ENCODE peak calls at places on chromosomes 5 and 9, in four cellular contexts. One of them, this sample, is unnamed.

GRCh38 chr9:126442636-126443035 is 116.0 kb downstream of the MVB12B start:
- DNase-seq in upper lobe of left lung: no peak
- DNase-seq in heart left ventricle: no peak
- DNase-seq in A549: no peak
- DNase-seq in this sample: no peak

GRCh38 chr9:79184821-79185220 is 386.9 kb upstream of the TLE4 start:
- DNase-seq in A549: no peak
- DNase-seq in heart left ventricle: no peak
- DNase-seq in upper lobe of left lung: no peak
- DNase-seq in this sample: no peak

GRCh38 chr5:168218746-168219145 is 72.7 kb upstream of the WWC1 start:
- DNase-seq in upper lobe of left lung: no peak
- DNase-seq in A549: no peak
- DNase-seq in heart left ventricle: no peak
- DNase-seq in this sample: no peak

GRCh38 chr5:112276996-112277395 is 142.1 kb downstream of the EPB41L4A start:
- DNase-seq in heart left ventricle: no peak
- DNase-seq in upper lobe of left lung: no peak
- DNase-seq in A549: peak; percentile 3
- DNase-seq in this sample: no peak

GRCh38 chr5:136560111-136560510 is 194.8 kb upstream of the TRPC7 start:
- DNase-seq in heart left ventricle: no peak
- DNase-seq in A549: no peak
- DNase-seq in upper lobe of left lung: no peak
- DNase-seq in this sample: no peak

GRCh38 chr5:74798977-74799911 is 32.2 kb downstream of the NSA2 start:
- DNase-seq in upper lobe of left lung: peak; percentile 46
- DNase-seq in A549: no peak
- DNase-seq in heart left ventricle: no peak
- DNase-seq in this sample: no peak

GRCh38 chr5:74326571-74327338 is 313.8 kb downstream of the ENC1 start:
- DNase-seq in upper lobe of left lung: no peak
- DNase-seq in heart left ventricle: no peak
- DNase-seq in A549: peak; percentile 80
- DNase-seq in this sample: no peak

GRCh38 chr9:124805186-124805585 is 28.3 kb downstream of the OLFML2A start:
- DNase-seq in heart left ventricle: no peak
- DNase-seq in A549: no peak
- DNase-seq in upper lobe of left lung: no peak
- DNase-seq in this sample: no peak

GRCh38 chr5:43636076-43636475 is 33.1 kb downstream of the NNT start:
- DNase-seq in A549: no peak
- DNase-seq in upper lobe of left lung: no peak
- DNase-seq in heart left ventricle: no peak
- DNase-seq in this sample: no peak

GRCh38 chr9:77679088-77679487 is 31.0 kb upstream of the GNA14 start:
- DNase-seq in heart left ventricle: no peak
- DNase-seq in upper lobe of left lung: no peak
- DNase-seq in A549: no peak
- DNase-seq in this sample: no peak

GRCh38 chr5:129906177-129906887 is 2.1 kb downstream of the CHSY3 start:
- DNase-seq in upper lobe of left lung: peak; percentile 48
- DNase-seq in heart left ventricle: no peak
- DNase-seq in A549: no peak
- DNase-seq in this sample: peak; percentile 13

GRCh38 chr5:150540615-150541396 is 32.9 kb downstream of the NDST1 start:
- DNase-seq in upper lobe of left lung: no peak
- DNase-seq in A549: no peak
- DNase-seq in heart left ventricle: peak; percentile 72
- DNase-seq in this sample: no peak

GRCh38 chr9:4371108-4371507 is 71.2 kb upstream of the GLIS3 start:
- DNase-seq in heart left ventricle: no peak
- DNase-seq in A549: peak; percentile 23
- DNase-seq in upper lobe of left lung: no peak
- DNase-seq in this sample: no peak

GRCh38 chr9:5799314-5799713 is 33.6 kb downstream of the ERMP1 start:
- DNase-seq in A549: peak; percentile 73
- DNase-seq in upper lobe of left lung: no peak
- DNase-seq in heart left ventricle: no peak
- DNase-seq in this sample: no peak

GRCh38 chr9:33517373-33517772 is 6.7 kb upstream of the ANKRD18B start:
- DNase-seq in heart left ventricle: no peak
- DNase-seq in upper lobe of left lung: no peak
- DNase-seq in A549: peak; percentile 65
- DNase-seq in this sample: no peak

GRCh38 chr9:92558612-92559374 is 23.0 kb upstream of the ECM2 start:
- DNase-seq in heart left ventricle: peak; percentile 49
- DNase-seq in A549: no peak
- DNase-seq in upper lobe of left lung: no peak
- DNase-seq in this sample: peak; percentile 24

GRCh38 chr9:101737165-101737704 is 1.2 kb downstream of the GRIN3A start:
- DNase-seq in upper lobe of left lung: peak; percentile 59
- DNase-seq in A549: no peak
- DNase-seq in heart left ventricle: no peak
- DNase-seq in this sample: no peak
- TF ChIP-seq POLR2A in upper lobe of left lung: no peak
- TF ChIP-seq POLR2A in A549: no peak
- TF ChIP-seq POLR2A in heart left ventricle: no peak
- TF ChIP-seq POLR2A in this sample: no peak

GRCh38 chr9:129511320-129511900 is 109.5 kb downstream of the C9orf50 start:
- DNase-seq in A549: no peak
- DNase-seq in upper lobe of left lung: no peak
- DNase-seq in heart left ventricle: no peak
- DNase-seq in this sample: no peak
- H3K9me3 ChIP-seq in A549: peaks cover 66% of the 10 kb centered on the region
- H3K9me3 ChIP-seq in upper lobe of left lung: no peaks in the 10 kb centered on the region
- H3K9me3 ChIP-seq in heart left ventricle: peaks cover 10% of the 10 kb centered on the region
- H3K9me3 ChIP-seq in this sample: no peaks in the 10 kb centered on the region

GRCh38 chr5:140690941-140691924 is at the start of the genes HARS1 and HARS2:
- DNase-seq in upper lobe of left lung: peak; percentile 91
- DNase-seq in A549: peak; percentile 97
- DNase-seq in heart left ventricle: peak; percentile 92
- DNase-seq in this sample: peak; percentile 88
- TF ChIP-seq CTCF in upper lobe of left lung: no peak
- TF ChIP-seq CTCF in A549: no peak
- TF ChIP-seq CTCF in heart left ventricle: no peak
- TF ChIP-seq CTCF in this sample: no peak

DNA sequence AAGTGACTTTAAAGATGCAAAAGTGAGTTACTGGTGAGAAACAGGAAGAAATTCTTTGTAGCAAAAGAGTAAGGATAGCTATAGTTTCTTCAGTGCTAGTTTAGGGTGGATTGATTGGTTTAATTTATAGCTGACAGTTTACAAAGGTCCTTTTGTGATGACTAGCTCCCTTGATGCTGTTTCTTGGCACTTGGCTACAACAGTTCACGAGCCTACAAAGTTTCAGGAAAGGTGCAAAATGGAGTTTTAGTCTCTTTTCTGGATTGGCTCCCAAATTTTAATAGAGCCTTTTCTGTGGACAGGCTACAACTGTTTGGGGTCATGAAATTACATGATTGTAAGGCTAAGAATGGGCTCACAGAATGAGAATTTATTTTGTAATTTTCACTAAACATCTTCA is 40.9 kb upstream of the BNIP1 start:
- DNase-seq in A549: no peak
- DNase-seq in heart left ventricle: no peak
- DNase-seq in upper lobe of left lung: no peak
- DNase-seq in this sample: no peak
- TF ChIP-seq POLR2A in A549: no peak
- TF ChIP-seq POLR2A in heart left ventricle: no peak
- TF ChIP-seq POLR2A in upper lobe of left lung: no peak
- TF ChIP-seq POLR2A in this sample: no peak